ENCODE peak calls at places on chromosomes 2 and 18, in seven cellular contexts. F, R, M, I, L, S and J are unnamed samples.

GRCh38 chr2:150601280-150602038 is 114.0 kb upstream of the RND3 start:
- DNase-seq in I (no peak), F (no peak), S (no peak), R (no peak), M (no peak), L (no peak), J (peak)

GRCh38 chr2:137706786-137707613 is 257.3 kb upstream of the HNMT start:
- DNase-seq in L (no peak), M (no peak), F (no peak), R (no peak), I (peak), S (no peak), J (no peak)

GRCh38 chr2:54083440-54083839 is 32.0 kb upstream of the ACYP2 start:
- DNase-seq in S (no peak), F (peak), L (no peak), I (no peak), R (no peak), M (no peak), J (no peak)

GRCh38 chr2:77434880-77435279 is 87.3 kb downstream of the LRRTM4 start:
- DNase-seq in S (no peak), M (no peak), L (no peak), I (no peak), F (no peak), R (no peak), J (no peak)

GRCh38 chr18:73153271-73153670 is 285.5 kb upstream of the NETO1 start:
- DNase-seq in S (no peak), I (no peak), L (no peak), M (no peak), R (no peak), F (no peak), J (no peak)

GRCh38 chr2:138500592-138501426 is 761 bp upstream of the SPOPL start:
- DNase-seq in L (no peak), F (no peak), S (peak), I (peak), R (no peak), M (no peak), J (no peak)

GRCh38 chr2:132564065-132564464 is 105.9 kb downstream of the LYPD1 start:
- DNase-seq in F (no peak), I (no peak), L (no peak), S (no peak), R (no peak), M (no peak), J (no peak)

GRCh38 chr2:40448476-40449079 is 3.3 kb downstream of the SLC8A1 start:
- DNase-seq in I (no peak), L (peak), M (no peak), R (peak), S (no peak), F (peak), J (peak)

GRCh38 chr18:76491436-76491800 is 3.6 kb downstream of the ZNF516 start:
- DNase-seq in L (peak), R (no peak), I (peak), M (no peak), S (peak), F (peak), J (peak)

GRCh38 chr2:227106845-227107759 is 56.9 kb downstream of the COL4A4 start:
- DNase-seq in R (peak), S (no peak), M (peak), F (peak), I (no peak), L (peak), J (peak)

GRCh38 chr2:226766352-226767055 is 33.1 kb downstream of the IRS1 start:
- DNase-seq in M (no peak), F (peak), S (no peak), I (no peak), L (no peak), R (no peak), J (no peak)

GRCh38 chr2:9178905-9179571 is 27.6 kb upstream of the ASAP2 start:
- DNase-seq in F (peak), L (peak), S (peak), M (no peak), R (peak), I (no peak), J (peak)

GRCh38 chr2:161096336-161096735 is 63.9 kb upstream of the TANK start:
- DNase-seq in S (no peak), F (peak), R (no peak), L (peak), I (no peak), M (no peak), J (no peak)

GRCh38 chr2:47869859-47870258 is 36.4 kb downstream of the FBXO11 start:
- DNase-seq in R (no peak), S (no peak), M (no peak), F (peak), I (no peak), L (peak), J (no peak)

GRCh38 chr2:222305510-222306392 is 7.0 kb upstream of the PAX3 start:
- DNase-seq in M (no peak), I (no peak), S (no peak), F (peak), L (peak), R (no peak), J (no peak)

GRCh38 chr2:95041060-95041823 is 15.7 kb downstream of the MAL start:
- DNase-seq in L (no peak), S (no peak), R (no peak), F (no peak), I (peak), M (no peak), J (no peak)

GRCh38 chr2:170771049-170771937 is 1.1 kb downstream of the ERICH2 start:
- DNase-seq in I (no peak), M (peak), L (peak), R (no peak), S (no peak), F (peak), J (peak)

GRCh38 chr2:143433158-143433557 is 303.9 kb downstream of the ARHGAP15 start:
- DNase-seq in R (peak), F (peak), I (no peak), M (no peak), S (no peak), L (no peak), J (no peak)

GRCh38 chr2:231648579-231649174 is 56.0 kb downstream of the TEX44 start:
- DNase-seq in F (peak), M (peak), R (peak), S (peak), L (peak), I (peak), J (peak)

GRCh38 chr2:172446524-172447063 is 19.2 kb downstream of the ITGA6 start:
- DNase-seq in I (no peak), L (peak), F (no peak), R (no peak), M (no peak), S (no peak), J (no peak)

GRCh38 chr2:51511002-51511401 is 479.1 kb upstream of the NRXN1 start:
- DNase-seq in R (no peak), M (no peak), L (no peak), I (no peak), F (no peak), S (no peak), J (no peak)

GRCh38 chr2:147538088-147538487 is 306.7 kb upstream of the ACVR2A start:
- DNase-seq in I (no peak), M (peak), R (no peak), F (peak), S (no peak), L (no peak), J (no peak)

GRCh38 chr2:66888791-66889631 is 454.1 kb downstream of the MEIS1 start:
- DNase-seq in S (peak), L (no peak), M (no peak), F (peak), R (no peak), I (no peak), J (no peak)

GRCh38 chr2:46657042-46657504 is 177.7 kb downstream of the TMEM247 start:
- DNase-seq in R (peak), L (peak), I (no peak), F (peak), M (peak), S (peak), J (peak)

GRCh38 chr2:160367887-160368286 is 125.7 kb downstream of the RBMS1 start:
- DNase-seq in F (peak), I (no peak), R (no peak), S (peak), M (peak), L (no peak), J (peak)

GRCh38 chr2:145692971-145693478 is 1173.1 kb upstream of the ZEB2 start:
- DNase-seq in S (no peak), F (peak), I (no peak), M (no peak), L (peak), R (peak), J (peak)

GRCh38 chr2:157413342-157414035 is 30.4 kb downstream of the CYTIP start:
- DNase-seq in F (no peak), R (no peak), I (no peak), M (no peak), L (no peak), S (no peak), J (no peak)

GRCh38 chr2:136386046-136386445 is 268.1 kb upstream of the CXCR4 start:
- DNase-seq in F (no peak), R (no peak), S (no peak), L (no peak), I (no peak), M (no peak), J (no peak)

GRCh38 chr2:164510895-164511294 is 110.4 kb downstream of the GRB14 start:
- DNase-seq in L (no peak), F (no peak), I (no peak), S (peak), M (no peak), R (no peak), J (no peak)